ENCODE peak calls at places on chromosomes 16 and 17, in seven cellular contexts. U, E, I, X, L, W and B are unnamed samples.

GRCh38 chr17:51764387-51764971 is 394.0 kb downstream of the CA10 start:
- DNase-seq in U (peak; percentile 78), E (no peak), I (peak; percentile 78), X (no peak), L (peak; percentile 59), W (peak; percentile 44), B (peak; percentile 56)

GRCh38 chr16:65989861-65990260 is 376.6 kb upstream of the CDH5 start:
- DNase-seq in U (no peak), E (no peak), I (no peak), X (no peak), L (no peak), W (no peak), B (no peak)

GRCh38 chr16:21101631-21102420 is 48.8 kb downstream of the DNAH3 start:
- DNase-seq in U (peak; percentile 50), E (no peak), I (peak; percentile 40), X (peak; percentile 74), L (peak; percentile 56), W (no peak), B (no peak)

GRCh38 chr17:48047113-48047740 is 932 bp upstream of the NFE2L1 start:
- DNase-seq in U (no peak), E (no peak), I (no peak), X (no peak), L (no peak), W (no peak), B (no peak)

GRCh38 chr17:40827746-40828453 is 5.5 kb upstream of the KRT10 start:
- DNase-seq in U (no peak), E (no peak), I (peak; percentile 77), X (no peak), L (no peak), W (no peak), B (no peak)

GRCh38 chr17:51000835-51001638 is 119.6 kb downstream of the SPAG9 start:
- DNase-seq in U (peak; percentile 62), E (no peak), I (peak; percentile 67), X (no peak), L (no peak), W (no peak), B (peak; percentile 51)

GRCh38 chr16:83728518-83728917 is 79.3 kb upstream of the HSBP1 start:
- DNase-seq in U (no peak), E (no peak), I (no peak), X (no peak), L (no peak), W (no peak), B (no peak)

GRCh38 chr16:54935411-54936085 is 4.9 kb downstream of the IRX5 start:
- DNase-seq in U (no peak), E (no peak), I (peak; percentile 37), X (no peak), L (no peak), W (no peak), B (no peak)

GRCh38 chr17:80791758-80792284 is 199.8 kb upstream of the CHMP6 start:
- DNase-seq in U (peak; percentile 92), E (no peak), I (peak; percentile 94), X (no peak), L (peak; percentile 91), W (peak; percentile 34), B (no peak)

GRCh38 chr16:24328835-24329418 is 72.8 kb downstream of the CACNG3 start:
- DNase-seq in U (no peak), E (no peak), I (no peak), X (no peak), L (no peak), W (no peak), B (no peak)

GRCh38 chr16:68909099-68909733 is 65.9 kb downstream of the TANGO6 start:
- DNase-seq in U (no peak), E (no peak), I (no peak), X (no peak), L (no peak), W (no peak), B (no peak)

GRCh38 chr17:43599835-43600234 is 53.7 kb upstream of the ETV4 start:
- DNase-seq in U (no peak), E (no peak), I (peak; percentile 88), X (no peak), L (no peak), W (no peak), B (no peak)

GRCh38 chr16:66682271-66682670 is 14.3 kb downstream of the CMTM4 start:
- DNase-seq in U (no peak), E (no peak), I (no peak), X (no peak), L (no peak), W (no peak), B (no peak)

GRCh38 chr17:29019475-29020181 is 13.8 kb upstream of the SEZ6 start:
- DNase-seq in U (no peak), E (no peak), I (no peak), X (no peak), L (no peak), W (no peak), B (no peak)

GRCh38 chr17:75241996-75242460 is 19.4 kb downstream of the GGA3 start:
- DNase-seq in U (no peak), E (no peak), I (peak; percentile 12), X (no peak), L (no peak), W (no peak), B (no peak)

DNA sequence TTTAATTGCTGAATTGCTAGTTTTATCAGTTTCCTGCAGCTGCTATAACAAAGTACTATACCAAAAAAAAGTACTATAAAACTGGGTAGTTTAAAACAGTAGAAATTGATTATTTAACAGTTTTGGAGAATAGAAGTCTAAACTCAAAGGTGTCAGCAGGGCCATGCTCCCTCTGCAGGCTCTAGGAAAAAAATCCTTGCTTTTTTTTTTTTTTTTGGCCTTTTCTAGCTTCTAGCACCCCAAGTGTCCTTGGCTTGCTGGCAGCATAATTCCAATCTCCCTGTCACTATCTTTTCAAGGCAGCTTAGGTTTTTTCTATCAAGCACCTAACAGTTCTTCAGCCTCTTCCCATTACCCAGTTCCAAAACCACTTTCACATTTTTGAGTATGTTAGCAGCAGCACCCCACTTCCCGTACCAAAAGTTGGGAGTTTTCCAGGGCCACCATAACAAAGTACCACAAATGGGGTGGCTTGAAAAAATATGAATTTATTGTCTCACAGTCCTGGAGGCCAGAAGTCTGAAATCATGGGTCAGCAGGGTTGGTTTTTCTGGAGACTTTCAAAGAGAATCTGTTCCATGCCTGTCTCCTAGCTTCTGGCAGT is 37.4 kb downstream of the BPTF start:
- DNase-seq in U (no peak), E (no peak), I (no peak), X (no peak), L (no peak), W (no peak), B (no peak)
- TF ChIP-seq CTCF in U (peak; percentile 25), E (no peak), I (no peak), X (no peak), L (no peak), W (no peak), B (no peak)

GRCh38 chr17:79188048-79188447 is 113.4 kb downstream of the ENGASE start:
- DNase-seq in U (peak; percentile 88), E (no peak), I (peak; percentile 39), X (no peak), L (no peak), W (no peak), B (peak; percentile 71)
- TF ChIP-seq CTCF in U (peak; percentile 88), E (peak; percentile 45), I (peak; percentile 76), X (peak; percentile 20), L (no peak), W (peak; percentile 18), B (peak; percentile 58)

DNA sequence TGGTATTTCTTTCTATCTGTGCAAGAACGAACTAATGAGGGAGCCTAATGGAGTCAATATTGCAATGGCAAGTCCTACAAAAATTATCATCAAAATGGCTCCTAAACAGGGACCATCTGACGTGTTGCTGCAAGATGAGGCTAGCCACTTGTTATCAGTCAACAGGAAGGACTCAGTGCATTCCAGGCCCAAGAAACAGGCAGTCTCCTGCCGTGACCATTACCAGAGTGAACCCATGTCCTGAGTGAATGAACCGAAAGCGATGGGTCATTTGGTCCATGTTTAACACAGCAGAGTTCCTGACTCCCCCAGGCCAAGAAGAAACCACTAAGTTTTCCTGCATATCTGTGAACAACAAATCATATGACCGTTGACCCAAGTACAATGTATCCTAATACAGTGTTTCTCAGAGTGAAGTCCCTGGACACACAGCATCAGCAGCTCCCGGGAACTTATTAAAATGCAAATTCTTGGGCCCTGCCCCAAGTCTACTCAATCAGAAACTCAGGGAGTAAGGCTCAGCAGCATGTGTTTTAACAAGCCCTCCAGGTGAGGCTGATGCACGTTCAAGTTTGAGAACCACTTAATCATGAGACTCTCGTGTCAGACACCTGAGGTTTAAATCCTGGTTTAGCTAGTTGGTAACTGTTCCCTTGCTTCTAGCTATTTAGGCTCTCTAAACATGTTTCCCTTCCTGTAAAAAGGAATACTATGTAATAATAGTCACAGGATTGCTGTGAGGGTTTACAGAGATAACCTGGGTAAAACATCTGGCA is 429.4 kb upstream of the MAF start:
- DNase-seq in U (no peak), E (no peak), I (peak; percentile 92), X (no peak), L (no peak), W (no peak), B (no peak)
- TF ChIP-seq CTCF in U (no peak), E (no peak), I (no peak), X (no peak), L (no peak), W (no peak), B (no peak)

DNA sequence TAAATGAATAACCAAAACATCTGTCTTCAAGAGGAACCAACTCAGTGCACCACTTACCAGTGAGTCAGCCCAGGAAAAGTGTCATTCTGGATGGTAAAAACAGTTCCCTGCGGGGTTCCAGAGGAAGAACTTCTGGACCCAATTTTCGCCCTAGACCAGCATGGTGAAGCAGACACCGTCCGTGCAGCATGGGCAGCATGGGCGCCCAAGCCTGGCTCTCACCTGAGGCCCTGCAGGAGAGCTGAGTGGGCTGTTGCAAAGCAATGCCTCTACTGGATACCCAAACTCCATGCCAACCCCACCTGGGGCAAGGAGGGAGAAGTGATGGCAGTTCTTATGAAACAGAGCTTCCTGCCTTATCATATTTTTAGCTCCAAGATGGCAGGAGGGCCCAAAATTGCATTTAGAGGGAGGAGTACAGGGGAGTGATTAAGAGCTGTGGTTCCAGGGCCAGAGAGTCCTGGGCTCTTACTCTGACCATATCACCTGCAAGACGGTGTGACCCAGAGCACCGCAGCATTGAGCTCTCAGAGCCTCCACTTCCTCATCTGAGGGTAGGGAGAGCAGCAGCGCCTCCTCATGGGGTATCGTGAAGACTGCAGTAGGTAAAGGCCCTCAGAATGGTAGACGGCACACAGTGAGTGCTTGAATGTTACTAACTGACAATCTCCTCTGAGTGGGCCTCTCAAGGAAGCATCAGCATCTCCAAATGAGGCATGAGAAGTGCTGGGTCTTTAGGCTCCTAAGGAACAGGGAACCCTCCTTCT is 16.6 kb upstream of the INPP5K start:
- DNase-seq in U (no peak), E (no peak), I (peak; percentile 30), X (no peak), L (no peak), W (no peak), B (peak; percentile 42)
- TF ChIP-seq CTCF in U (peak; percentile 25), E (peak; percentile 37), I (peak; percentile 30), X (no peak), L (no peak), W (no peak), B (peak; percentile 38)